ENCODE peak calls at places on chromosomes 4 and X, in ten cellular contexts. One of them, this sample, is unnamed.

GRCh38 chrX:68989865-68990606 is 161.2 kb downstream of the EFNB1 start:
- DNase-seq in iris pigment epithelial cell: peak; percentile 36
- DNase-seq in T1000: no peak
- DNase-seq in NCI-H1694 treated with DMSO at 0.1 percent for 48 hours: no peak
- DNase-seq in CD8-positive, alpha-beta memory T cell: no peak
- DNase-seq in AG08396: peak; percentile 57
- DNase-seq in NCI-H2081: no peak
- DNase-seq in CD4-positive, alpha-beta T cell: no peak
- DNase-seq in HEK293T: peak; percentile 72
- DNase-seq in HT-29: peak; percentile 65
- DNase-seq in this sample: no peak

GRCh38 chr4:143407475-143407874 is 70.8 kb downstream of the GAB1 start:
- DNase-seq in iris pigment epithelial cell: no peak
- DNase-seq in T1000: no peak
- DNase-seq in NCI-H1694 treated with DMSO at 0.1 percent for 48 hours: peak; percentile 39
- DNase-seq in CD8-positive, alpha-beta memory T cell: no peak
- DNase-seq in AG08396: no peak
- DNase-seq in NCI-H2081: no peak
- DNase-seq in CD4-positive, alpha-beta T cell: no peak
- DNase-seq in HEK293T: no peak
- DNase-seq in HT-29: no peak
- DNase-seq in this sample: no peak

GRCh38 chr4:36209941-36210663 is 34.2 kb downstream of the ARAP2 start:
- DNase-seq in iris pigment epithelial cell: no peak
- DNase-seq in T1000: no peak
- DNase-seq in NCI-H1694 treated with DMSO at 0.1 percent for 48 hours: no peak
- DNase-seq in CD8-positive, alpha-beta memory T cell: no peak
- DNase-seq in AG08396: no peak
- DNase-seq in NCI-H2081: no peak
- DNase-seq in CD4-positive, alpha-beta T cell: no peak
- DNase-seq in HEK293T: no peak
- DNase-seq in HT-29: no peak
- DNase-seq in this sample: no peak

GRCh38 chr4:83828601-83829000 is 292.7 kb downstream of the GPAT3 start:
- DNase-seq in iris pigment epithelial cell: peak; percentile 33
- DNase-seq in T1000: no peak
- DNase-seq in NCI-H1694 treated with DMSO at 0.1 percent for 48 hours: no peak
- DNase-seq in CD8-positive, alpha-beta memory T cell: no peak
- DNase-seq in AG08396: no peak
- DNase-seq in NCI-H2081: no peak
- DNase-seq in CD4-positive, alpha-beta T cell: no peak
- DNase-seq in HEK293T: no peak
- DNase-seq in HT-29: no peak
- DNase-seq in this sample: no peak

GRCh38 chr4:183353557-183353956 is 31.3 kb upstream of the CLDN24 start:
- DNase-seq in iris pigment epithelial cell: no peak
- DNase-seq in T1000: no peak
- DNase-seq in NCI-H1694 treated with DMSO at 0.1 percent for 48 hours: no peak
- DNase-seq in CD8-positive, alpha-beta memory T cell: no peak
- DNase-seq in AG08396: no peak
- DNase-seq in NCI-H2081: no peak
- DNase-seq in CD4-positive, alpha-beta T cell: no peak
- DNase-seq in HEK293T: no peak
- DNase-seq in HT-29: no peak
- DNase-seq in this sample: no peak

GRCh38 chr4:169689681-169690080 is 68.1 kb downstream of the HPF1 start:
- DNase-seq in iris pigment epithelial cell: no peak
- DNase-seq in T1000: no peak
- DNase-seq in NCI-H1694 treated with DMSO at 0.1 percent for 48 hours: no peak
- DNase-seq in CD8-positive, alpha-beta memory T cell: no peak
- DNase-seq in AG08396: no peak
- DNase-seq in NCI-H2081: no peak
- DNase-seq in CD4-positive, alpha-beta T cell: no peak
- DNase-seq in HEK293T: no peak
- DNase-seq in HT-29: no peak
- DNase-seq in this sample: no peak

GRCh38 chr4:37873383-37873782 is 17.5 kb upstream of the TBC1D1 start:
- DNase-seq in iris pigment epithelial cell: peak; percentile 90
- DNase-seq in T1000: no peak
- DNase-seq in NCI-H1694 treated with DMSO at 0.1 percent for 48 hours: no peak
- DNase-seq in CD8-positive, alpha-beta memory T cell: no peak
- DNase-seq in AG08396: no peak
- DNase-seq in NCI-H2081: no peak
- DNase-seq in CD4-positive, alpha-beta T cell: no peak
- DNase-seq in HEK293T: no peak
- DNase-seq in HT-29: peak; percentile 34
- DNase-seq in this sample: no peak

GRCh38 chrX:122004127-122004526 is 956.7 kb downstream of the GLUD2 start:
- DNase-seq in iris pigment epithelial cell: no peak
- DNase-seq in T1000: no peak
- DNase-seq in NCI-H1694 treated with DMSO at 0.1 percent for 48 hours: no peak
- DNase-seq in CD8-positive, alpha-beta memory T cell: no peak
- DNase-seq in AG08396: no peak
- DNase-seq in NCI-H2081: no peak
- DNase-seq in CD4-positive, alpha-beta T cell: no peak
- DNase-seq in HEK293T: no peak
- DNase-seq in HT-29: no peak
- DNase-seq in this sample: no peak